ENCODE peak calls at places on chromosome 21, in five cellular contexts. One of them, this sample, is unnamed.

GRCh38 chr21:23607782-23608181 is 1999.5 kb downstream of the MRPL39 start:
- DNase-seq in NCI-H2227 treated with DMSO at 0.1 percent for 48 hours: no peak
- DNase-seq in heart left ventricle: no peak
- DNase-seq in NCI-H2081: no peak
- DNase-seq in H9: no peak
- DNase-seq in this sample: no peak

GRCh38 chr21:45459171-45460010 is 54.4 kb downstream of the COL18A1 start:
- DNase-seq in NCI-H2227 treated with DMSO at 0.1 percent for 48 hours: no peak
- DNase-seq in H9: no peak
- DNase-seq in heart left ventricle: peak
- DNase-seq in NCI-H2081: no peak
- DNase-seq in this sample: no peak

GRCh38 chr21:36330904-36331303 is 10.9 kb downstream of the MORC3 start:
- DNase-seq in H9: no peak
- DNase-seq in NCI-H2227 treated with DMSO at 0.1 percent for 48 hours: peak
- DNase-seq in heart left ventricle: no peak
- DNase-seq in NCI-H2081: peak
- DNase-seq in this sample: peak

GRCh38 chr21:38804617-38805281 is 980 bp upstream of the ETS2 start:
- DNase-seq in H9: peak
- DNase-seq in heart left ventricle: peak
- DNase-seq in NCI-H2081: peak
- DNase-seq in NCI-H2227 treated with DMSO at 0.1 percent for 48 hours: no peak
- DNase-seq in this sample: peak

GRCh38 chr21:31117046-31117916 is 79.0 kb upstream of the KRTAP19-8 start:
- DNase-seq in NCI-H2227 treated with DMSO at 0.1 percent for 48 hours: no peak
- DNase-seq in H9: no peak
- DNase-seq in heart left ventricle: no peak
- DNase-seq in NCI-H2081: no peak
- DNase-seq in this sample: peak

GRCh38 chr21:44360174-44360573 is 6.8 kb downstream of the TRPM2 start:
- DNase-seq in NCI-H2227 treated with DMSO at 0.1 percent for 48 hours: no peak
- DNase-seq in NCI-H2081: no peak
- DNase-seq in heart left ventricle: no peak
- DNase-seq in H9: no peak
- DNase-seq in this sample: no peak

GRCh38 chr21:41482321-41482720 is 25.6 kb downstream of the TMPRSS2 start:
- DNase-seq in NCI-H2081: no peak
- DNase-seq in heart left ventricle: no peak
- DNase-seq in NCI-H2227 treated with DMSO at 0.1 percent for 48 hours: no peak
- DNase-seq in H9: no peak
- DNase-seq in this sample: no peak

GRCh38 chr21:43865471-43866181 is 603 bp downstream of the AGPAT3 start:
- DNase-seq in NCI-H2227 treated with DMSO at 0.1 percent for 48 hours: no peak
- DNase-seq in NCI-H2081: no peak
- DNase-seq in H9: no peak
- DNase-seq in heart left ventricle: peak
- DNase-seq in this sample: peak

GRCh38 chr21:34498623-34499022 is 13.4 kb downstream of the KCNE1 start:
- DNase-seq in NCI-H2227 treated with DMSO at 0.1 percent for 48 hours: no peak
- DNase-seq in H9: no peak
- DNase-seq in NCI-H2081: no peak
- DNase-seq in heart left ventricle: no peak
- DNase-seq in this sample: peak

GRCh38 chr21:44496900-44497550 is 41.7 kb downstream of the LRRC3 start:
- DNase-seq in NCI-H2227 treated with DMSO at 0.1 percent for 48 hours: peak
- DNase-seq in H9: no peak
- DNase-seq in NCI-H2081: no peak
- DNase-seq in heart left ventricle: no peak
- DNase-seq in this sample: no peak